ENCODE peak calls at places on chromosomes 1 and 21, in nine cellular contexts. Q is AG04449, L is PC-3, P is neural progenitor cell, D is upper lobe of right lung, Y is stomach, I is GM06990, K is heart left ventricle, Z is GM23338. O is an unnamed sample.

GRCh38 chr1:30782361-30783243 is 25.0 kb upstream of the LAPTM5 start:
- DNase-seq in Y (peak), L (peak), Q (no peak), K (peak), I (peak), P (peak), D (peak), Z (peak), O (no peak)

GRCh38 chr1:2272686-2273400 is 44.7 kb downstream of the SKI start:
- DNase-seq in K (no peak), I (no peak), Z (no peak), Q (no peak), P (no peak), L (no peak), D (no peak), Y (no peak), O (no peak)

GRCh38 chr21:34836103-34836932 is 167.5 kb downstream of the CLIC6 start:
- DNase-seq in Q (peak), Z (no peak), L (peak), Y (peak), D (peak), K (peak), I (no peak), P (no peak), O (peak)

GRCh38 chr1:210239295-210240155 is 6.9 kb downstream of the SERTAD4 start:
- DNase-seq in Q (peak), Y (no peak), K (no peak), D (no peak), I (no peak), P (peak), L (peak), Z (peak), O (peak)

GRCh38 chr1:100902365-100902764 is 6.5 kb downstream of the SLC30A7 start:
- DNase-seq in P (no peak), Z (no peak), D (no peak), L (no peak), K (no peak), Q (no peak), Y (no peak), I (no peak), O (no peak)

GRCh38 chr1:215433237-215433636 is 133.9 kb upstream of the KCTD3 start:
- DNase-seq in K (no peak), L (no peak), I (no peak), Z (no peak), P (no peak), Q (no peak), Y (no peak), D (no peak), O (no peak)

GRCh38 chr1:103514920-103515503 is 10.5 kb upstream of the RNPC3 start:
- DNase-seq in D (no peak), P (peak), L (peak), Y (no peak), Q (no peak), Z (peak), I (peak), K (no peak), O (no peak)

GRCh38 chr1:96741335-96741734 is 19.8 kb downstream of the PTBP2 start:
- DNase-seq in L (no peak), K (no peak), D (no peak), P (no peak), Y (no peak), Q (no peak), Z (no peak), I (no peak), O (no peak)

GRCh38 chr1:226638608-226639007 is 90.0 kb downstream of the STUM start:
- DNase-seq in Y (no peak), Z (no peak), I (no peak), L (no peak), D (peak), K (no peak), Q (no peak), P (no peak), O (no peak)

GRCh38 chr1:6822530-6823359 is 37.5 kb downstream of the CAMTA1 start:
- DNase-seq in P (no peak), Q (no peak), I (no peak), L (no peak), K (no peak), Z (no peak), Y (peak), D (no peak), O (no peak)

GRCh38 chr21:32364387-32364786 is 28.4 kb downstream of the URB1 start:
- DNase-seq in Z (no peak), Y (peak), I (no peak), P (peak), K (peak), D (no peak), L (no peak), Q (no peak), O (no peak)

GRCh38 chr21:22421416-22422190 is 1423.4 kb downstream of the NCAM2 start:
- DNase-seq in P (no peak), K (no peak), I (no peak), L (no peak), Y (no peak), D (no peak), Z (no peak), Q (no peak), O (no peak)

GRCh38 chr1:116740726-116741125 is 13.5 kb upstream of the CD2 start:
- DNase-seq in Q (no peak), Y (no peak), D (no peak), I (no peak), L (no peak), K (no peak), Z (no peak), P (no peak), O (no peak)

GRCh38 chr1:99672500-99673213 is 26.7 kb downstream of the PALMD start:
- DNase-seq in L (no peak), Q (no peak), Y (no peak), D (no peak), K (peak), I (no peak), P (no peak), Z (no peak), O (no peak)

GRCh38 chr1:110594466-110595076 is 11.6 kb downstream of the KCNA2 start:
- DNase-seq in K (no peak), Z (no peak), L (no peak), Y (no peak), D (no peak), Q (no peak), P (no peak), I (no peak), O (no peak)

GRCh38 chr1:158124034-158124433 is 56.7 kb upstream of the CD1D start:
- DNase-seq in Q (no peak), I (no peak), L (peak), D (no peak), K (no peak), Z (no peak), P (no peak), Y (no peak), O (no peak)

GRCh38 chr1:26126321-26127084 is 14.9 kb downstream of the PDIK1L start:
- DNase-seq in D (no peak), Z (no peak), I (peak), P (no peak), Q (no peak), K (no peak), L (peak), Y (peak), O (no peak)

GRCh38 chr1:222543817-222544216 is 4.1 kb downstream of the HHIPL2 start:
- DNase-seq in P (peak), D (no peak), L (no peak), K (no peak), Z (peak), I (no peak), Y (no peak), Q (no peak), O (no peak)

DNA sequence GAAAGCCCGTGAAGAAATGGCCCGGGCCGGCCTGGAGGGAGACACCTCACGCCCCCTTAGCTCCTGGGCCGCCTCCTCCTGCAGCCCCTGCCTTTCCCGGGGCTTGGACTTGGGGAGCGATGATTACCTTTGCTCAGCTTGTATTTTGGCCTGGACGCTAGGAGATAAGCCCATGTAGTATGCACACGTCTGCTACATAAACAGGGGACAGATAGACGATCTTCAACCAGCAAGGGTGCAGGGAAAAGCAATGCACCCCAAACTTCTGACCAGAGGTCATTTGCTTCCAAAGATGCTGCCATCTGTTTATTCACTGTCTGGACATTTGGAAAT is 936 bp downstream of the TP73 start:
- DNase-seq in D (no peak), Q (no peak), P (no peak), Z (no peak), K (no peak), Y (no peak), I (no peak), L (no peak), O (no peak)
- H3K4me3 ChIP-seq in D (no peak), Q (no peak), P (peak), Z (peak), K (no peak), Y (no peak), I (peak), L (peak), O (no peak)

GRCh38 chr1:9539165-9539828 is at the start of gene SLC25A33:
- DNase-seq in Y (peak), Q (peak), I (peak), L (peak), P (peak), Z (peak), D (peak), K (peak), O (peak)
- TF ChIP-seq CTCF in Y (no peak), Q (no peak), I (no peak), L (no peak), P (peak), Z (no peak), D (no peak), K (peak), O (no peak)

DNA sequence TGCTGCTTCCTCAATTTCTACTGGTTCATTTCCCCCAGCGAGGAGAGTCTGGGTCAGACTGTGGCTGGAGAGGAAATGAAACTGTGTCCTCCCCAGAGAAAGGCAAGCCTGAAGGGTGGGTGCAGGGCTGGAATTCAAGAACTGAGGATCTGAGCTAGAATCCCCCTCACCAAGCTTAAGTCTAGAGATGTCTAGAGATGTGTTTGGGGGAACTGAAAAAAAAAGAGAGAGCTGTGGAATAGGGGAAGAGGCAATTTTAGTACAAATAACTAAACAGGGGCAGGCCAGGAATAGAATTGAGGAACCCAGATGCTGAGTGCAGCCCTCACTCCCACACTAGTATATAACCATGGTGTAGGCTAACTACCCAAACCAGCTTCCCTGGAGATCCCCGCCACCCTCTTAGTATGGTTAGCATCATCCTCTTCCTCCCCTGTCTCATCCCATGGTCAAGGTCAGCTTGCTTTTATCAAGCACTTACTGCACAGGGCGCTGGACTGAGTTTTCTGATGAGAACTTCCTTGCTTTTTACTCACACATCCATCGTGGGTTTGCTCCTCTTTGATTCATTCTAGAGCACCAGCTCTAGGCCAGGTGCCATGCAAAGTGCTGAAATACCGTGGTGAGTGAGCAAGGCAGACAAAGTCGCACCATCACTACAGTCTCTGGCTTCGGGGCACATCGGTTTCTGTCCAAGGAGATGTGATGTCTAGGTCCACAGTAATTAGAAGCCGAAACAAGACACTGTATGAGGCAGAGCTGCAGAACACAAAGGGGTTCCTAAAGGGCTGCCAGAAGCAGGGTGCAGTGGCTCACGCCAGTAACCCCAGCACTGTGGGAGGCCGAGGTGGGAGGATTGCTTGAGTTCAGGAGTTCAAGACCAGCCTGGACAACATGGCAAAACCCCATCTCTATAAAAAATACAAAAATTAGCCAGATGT is 112.9 kb upstream of the IPO9 start:
- DNase-seq in P (no peak), I (no peak), D (peak), Z (no peak), L (no peak), Q (no peak), Y (no peak), K (no peak), O (no peak)
- H3K4me3 ChIP-seq in P (no peak), I (no peak), D (no peak), Z (no peak), L (no peak), Q (no peak), Y (no peak), K (no peak), O (no peak)

GRCh38 chr1:32901823-32902534 is 790 bp upstream of the TMEM54 start:
- DNase-seq in I (no peak), K (no peak), Q (no peak), P (no peak), D (peak), Y (no peak), Z (no peak), L (no peak), O (no peak)
- TF ChIP-seq CTCF in I (no peak), K (no peak), Q (no peak), P (no peak), D (no peak), Y (no peak), Z (no peak), L (no peak), O (no peak)

DNA sequence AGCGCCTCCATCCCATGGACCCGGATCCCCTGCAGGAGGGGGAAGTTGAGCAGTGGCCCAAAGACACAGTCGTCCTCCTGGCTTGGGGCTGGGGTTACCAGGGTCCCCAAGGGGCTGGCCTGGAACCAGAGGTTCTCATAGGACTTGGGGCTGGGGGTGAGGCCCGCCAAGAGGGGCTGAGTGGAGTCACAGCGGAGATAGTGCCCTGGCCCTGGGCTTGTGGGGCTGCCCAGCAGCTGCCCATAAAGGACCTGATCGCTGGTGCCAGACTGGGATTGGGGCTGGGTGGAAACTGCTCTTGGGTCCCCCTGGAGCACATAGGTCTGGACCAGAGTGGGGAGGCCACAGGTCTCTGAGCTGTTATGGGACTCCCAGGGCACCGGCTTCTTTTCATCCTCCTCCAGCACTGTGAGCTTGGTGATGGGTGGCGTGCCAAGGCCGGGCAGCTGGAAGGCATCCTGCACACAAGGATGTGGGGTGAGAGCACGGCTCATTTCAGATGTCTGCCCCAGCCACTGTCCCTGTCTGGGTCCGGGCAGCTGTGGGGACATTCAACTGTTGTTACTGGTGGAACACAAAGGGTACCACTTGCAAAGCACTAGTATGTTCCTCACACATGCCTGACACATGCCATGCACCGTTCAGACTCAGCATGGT is 2.3 kb upstream of the MRPS15 start:
- DNase-seq in Z (no peak), K (no peak), P (no peak), Q (no peak), I (no peak), D (peak), L (no peak), Y (no peak), O (no peak)
- H3K4me3 ChIP-seq in Z (no peak), K (no peak), P (no peak), Q (no peak), I (no peak), D (no peak), L (no peak), Y (no peak), O (no peak)

DNA sequence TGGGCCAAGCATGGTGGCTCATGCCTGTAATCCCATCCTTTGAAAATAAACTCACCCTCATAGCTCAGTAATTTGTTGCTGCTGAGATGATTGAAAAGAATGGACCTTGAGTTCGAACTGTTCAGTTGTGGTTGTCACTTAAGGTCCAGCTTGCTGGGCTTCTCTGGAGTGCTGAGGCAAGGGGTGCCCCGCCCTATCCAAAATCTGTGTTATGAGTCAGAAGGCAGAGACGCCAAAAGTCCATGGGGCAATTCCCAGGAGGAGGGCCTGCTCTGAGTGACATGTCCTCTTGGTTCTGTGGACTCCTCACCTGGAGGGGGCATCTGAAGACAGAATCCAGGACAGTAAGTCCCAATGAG is 64.9 kb downstream of the MYOM3 start:
- DNase-seq in I (no peak), Z (no peak), P (no peak), D (peak), L (peak), Y (no peak), Q (no peak), K (peak), O (no peak)
- TF ChIP-seq CTCF in I (no peak), Z (no peak), P (no peak), D (no peak), L (peak), Y (no peak), Q (no peak), K (no peak), O (no peak)

DNA sequence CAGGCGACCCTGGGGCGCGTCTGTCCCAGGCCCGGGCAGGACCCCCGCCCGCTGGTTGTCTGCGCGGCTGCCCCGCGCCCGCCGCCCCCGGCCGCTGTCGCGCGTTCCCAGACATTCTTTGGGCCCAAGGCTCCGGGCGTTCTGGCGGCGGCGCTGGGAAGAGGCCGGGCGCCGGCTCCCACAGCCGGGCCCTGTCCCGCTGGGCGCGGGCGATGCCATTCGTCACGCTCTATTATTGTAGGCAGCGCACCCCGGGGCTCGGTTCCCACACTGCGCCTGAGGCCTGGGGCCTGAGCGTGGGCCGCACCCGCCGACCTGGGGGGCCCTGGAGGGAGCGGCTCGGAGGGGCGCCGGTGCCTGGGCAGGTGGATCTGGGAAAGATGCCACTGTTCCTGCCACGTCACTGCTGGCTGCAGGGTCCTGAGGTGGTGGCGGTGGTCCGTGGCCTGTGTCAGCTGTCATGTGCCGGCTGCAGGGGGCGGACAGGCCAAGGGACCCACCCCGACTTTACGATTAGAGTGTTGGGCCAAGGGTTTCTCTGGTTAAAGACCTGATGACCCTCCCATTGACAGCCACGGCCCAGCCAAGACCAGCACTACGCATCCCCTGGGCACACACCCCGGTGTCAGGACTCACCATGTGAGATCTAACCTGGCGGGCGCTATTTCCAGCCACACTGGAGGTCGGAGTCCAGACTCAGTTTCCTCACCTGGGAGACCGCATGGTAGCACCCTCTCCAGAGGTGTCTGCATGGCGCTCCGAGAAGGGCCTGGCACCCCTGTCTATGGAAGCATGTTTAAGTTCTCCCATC is 55.1 kb upstream of the ADARB1 start:
- DNase-seq in Z (peak), L (no peak), Q (no peak), Y (no peak), P (peak), D (peak), K (peak), I (no peak), O (no peak)
- H3K4me3 ChIP-seq in Z (peak), L (no peak), Q (no peak), Y (peak), P (peak), D (peak), K (peak), I (no peak), O (no peak)

GRCh38 chr1:241640149-241640866 is at the start of the genes CHML and OPN3:
- DNase-seq in Q (no peak), D (peak), I (peak), K (peak), L (peak), P (peak), Y (peak), Z (peak), O (peak)
- TF ChIP-seq CTCF in Q (no peak), D (no peak), I (no peak), K (no peak), L (no peak), P (no peak), Y (no peak), Z (no peak), O (no peak)